ENCODE peak calls at places on chromosomes 5 and 9, in nine cellular contexts. E is colonic mucosa, H is foreskin fibroblast, G is heart left ventricle, M is IMR-90, D is GM12865, Z is cardiac fibroblast, N is prostate gland, T is fibroblast of lung. P is an unnamed sample.
A peak's percentile ranks its signal among the peaks of the same experiment; 100 is the strongest.

GRCh38 chr9:115680226-115680625 is 473.4 kb upstream of the PAPPA start:
- DNase-seq in D (no peak), G (no peak), T (peak; percentile 20), Z (peak; percentile 60), N (no peak), H (no peak), E (no peak), M (peak; percentile 42), P (no peak)

GRCh38 chr5:83965431-83965830 is 244.8 kb upstream of the HAPLN1 start:
- DNase-seq in M (no peak), G (no peak), E (no peak), T (no peak), H (no peak), D (no peak), N (no peak), Z (no peak), P (no peak)

GRCh38 chr5:72633041-72633445 is 125.8 kb upstream of the ZNF366 start:
- DNase-seq in D (no peak), E (no peak), N (no peak), T (no peak), G (no peak), M (peak; percentile 10), Z (peak; percentile 13), H (no peak), P (no peak)

GRCh38 chr5:96661841-96662724 is at the start of gene CAST:
- DNase-seq in T (peak; percentile 93), D (peak; percentile 95), M (peak; percentile 85), N (peak; percentile 71), E (peak; percentile 93), Z (peak; percentile 97), G (peak; percentile 91), H (peak; percentile 98), P (peak; percentile 88)

GRCh38 chr5:33701251-33701650 is 190.5 kb downstream of the ADAMTS12 start:
- DNase-seq in T (peak; percentile 83), M (peak; percentile 61), H (no peak), Z (peak; percentile 83), D (no peak), E (no peak), N (no peak), G (no peak), P (no peak)

GRCh38 chr5:177527595-177527994 is 10.8 kb upstream of the DDX41 start:
- DNase-seq in G (no peak), M (no peak), H (no peak), Z (no peak), N (no peak), D (no peak), T (no peak), E (no peak), P (no peak)

GRCh38 chr5:148991606-148992005 is 71.3 kb downstream of the SH3TC2 start:
- DNase-seq in D (no peak), G (no peak), M (peak; percentile 50), Z (no peak), N (no peak), H (no peak), T (no peak), E (no peak), P (no peak)

GRCh38 chr5:79474416-79475173 is 39.3 kb downstream of the HOMER1 start:
- DNase-seq in D (no peak), H (no peak), T (no peak), N (no peak), M (peak; percentile 24), G (no peak), E (no peak), Z (no peak), P (no peak)

GRCh38 chr5:43772601-43773031 is 169.6 kb downstream of the NNT start:
- DNase-seq in Z (peak; percentile 86), N (no peak), G (no peak), T (peak; percentile 66), E (no peak), M (peak; percentile 73), H (no peak), D (no peak), P (no peak)

GRCh38 chr9:118575341-118576070 is 793.7 kb downstream of the BRINP1 start:
- DNase-seq in N (no peak), E (no peak), T (peak; percentile 64), G (no peak), D (no peak), Z (peak; percentile 62), M (no peak), H (no peak), P (no peak)

GRCh38 chr9:131660466-131661405 is 79.1 kb downstream of the RAPGEF1 start:
- DNase-seq in D (no peak), M (no peak), T (no peak), E (no peak), G (no peak), H (no peak), N (no peak), Z (no peak), P (no peak)

GRCh38 chr5:84115727-84116126 is 269.0 kb downstream of the EDIL3 start:
- DNase-seq in G (no peak), N (no peak), T (no peak), D (no peak), H (no peak), Z (no peak), M (peak; percentile 30), E (no peak), P (no peak)

GRCh38 chr5:8491254-8491653 is 622.3 kb downstream of the MTRR start:
- DNase-seq in Z (peak; percentile 57), G (no peak), D (no peak), E (no peak), T (peak; percentile 29), H (no peak), M (no peak), N (no peak), P (no peak)

GRCh38 chr5:124591583-124591982 is 154.9 kb downstream of the ZNF608 start:
- DNase-seq in Z (no peak), M (no peak), T (no peak), G (no peak), N (no peak), H (no peak), E (no peak), D (no peak), P (no peak)

GRCh38 chr9:136025481-136025880 is 64.3 kb upstream of the UBAC1 start:
- DNase-seq in Z (no peak), M (no peak), H (no peak), D (no peak), G (no peak), T (no peak), E (no peak), N (no peak), P (no peak)

GRCh38 chr5:64759960-64760695 is 8.4 kb downstream of the SREK1IP1 start:
- DNase-seq in H (no peak), N (no peak), M (no peak), G (no peak), D (no peak), E (no peak), Z (no peak), T (no peak), P (no peak)

GRCh38 chr5:167710444-167711025 is 580.9 kb upstream of the WWC1 start:
- DNase-seq in D (no peak), M (peak; percentile 12), Z (peak; percentile 28), G (no peak), H (no peak), T (peak; percentile 77), N (no peak), E (no peak), P (no peak)

GRCh38 chr5:109844148-109844547 is 154.4 kb downstream of the MAN2A1 start:
- DNase-seq in M (peak; percentile 28), H (no peak), T (no peak), E (no peak), D (no peak), G (no peak), Z (peak; percentile 43), N (no peak), P (no peak)
- TF ChIP-seq CTCF in M (peak; percentile 46), H (peak; percentile 14), T (peak; percentile 46), E (no peak), D (no peak), G (no peak), Z (peak; percentile 37), N (no peak), P (no peak)

GRCh38 chr9:121700165-121700830 is 48.9 kb downstream of the DAB2IP start:
- DNase-seq in E (peak; percentile 71), T (peak; percentile 35), M (peak; percentile 48), N (peak; percentile 93), G (peak; percentile 65), Z (peak; percentile 53), H (no peak), D (peak; percentile 13), P (peak; percentile 78)
- TF ChIP-seq CTCF in E (peak; percentile 31), T (peak; percentile 67), M (peak; percentile 61), N (peak; percentile 83), G (peak; percentile 41), Z (peak; percentile 74), H (peak; percentile 60), D (peak; percentile 7), P (peak; percentile 20)

GRCh38 chr9:69153707-69154521 is 20.2 kb upstream of the TJP2 start:
- DNase-seq in Z (no peak), M (no peak), N (no peak), E (no peak), H (no peak), G (no peak), D (no peak), T (no peak), P (no peak)

GRCh38 chr9:69147041-69147834 is 26.8 kb upstream of the TJP2 start:
- DNase-seq in H (no peak), G (peak; percentile 2), M (no peak), Z (no peak), T (no peak), D (no peak), E (no peak), N (peak; percentile 1), P (no peak)

GRCh38 chr9:69151506-69151905 is 22.6 kb upstream of the TJP2 start:
- DNase-seq in N (no peak), M (no peak), T (no peak), Z (no peak), E (no peak), H (no peak), G (peak; percentile 11), D (no peak), P (no peak)

GRCh38 chr9:69145148-69145547 is 28.9 kb upstream of the TJP2 start:
- DNase-seq in T (no peak), N (peak; percentile 0), G (peak; percentile 5), E (no peak), M (no peak), Z (no peak), H (peak; percentile 67), D (no peak), P (no peak)

DNA sequence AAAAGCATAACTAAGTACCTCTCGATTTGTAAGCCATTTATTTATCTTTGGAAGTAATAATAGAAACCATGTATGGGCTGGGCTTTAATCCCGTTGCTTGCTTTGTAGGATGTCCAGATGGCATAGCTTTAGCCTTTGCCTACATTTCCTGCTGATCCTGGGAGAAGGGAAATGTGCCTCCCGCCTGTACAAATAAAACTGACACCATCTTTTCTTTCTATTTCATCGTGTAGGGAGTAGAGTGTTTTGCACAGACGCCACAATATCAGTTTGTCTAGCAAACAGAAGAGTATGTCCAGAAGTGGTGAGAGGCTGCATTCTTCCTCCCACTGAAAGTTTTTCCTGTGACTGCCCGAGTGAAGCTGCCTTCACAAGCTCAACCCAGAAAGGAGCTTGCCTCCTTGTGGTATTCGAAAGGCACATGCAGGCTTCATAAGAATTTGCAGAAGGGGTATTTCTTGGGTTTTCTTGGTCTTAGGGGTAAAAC is 24.7 kb upstream of the TJP2 start:
- DNase-seq in T (peak; percentile 87), N (no peak), E (no peak), Z (peak; percentile 67), M (peak; percentile 87), G (peak; percentile 18), D (no peak), H (peak; percentile 72), P (no peak)
- TF ChIP-seq CTCF in T (peak; percentile 67), N (no peak), E (no peak), Z (peak; percentile 48), M (peak; percentile 60), G (no peak), D (no peak), H (peak; percentile 36), P (no peak)

GRCh38 chr5:59173568-59173967 is 590.7 kb downstream of the RAB3C start:
- DNase-seq in H (peak; percentile 35), G (no peak), E (no peak), T (no peak), D (no peak), M (peak; percentile 45), Z (peak; percentile 48), N (no peak), P (no peak)
- TF ChIP-seq CTCF in H (peak; percentile 9), G (no peak), E (no peak), T (peak; percentile 74), D (no peak), M (peak; percentile 41), Z (peak; percentile 33), N (no peak), P (no peak)